ENCODE peak calls at places on chromosomes 6 and 20, in nine cellular contexts. W, K, L, X, Q, A, F, G and R are unnamed samples.

GRCh38 chr6:142694054-142694453 is 250.9 kb downstream of the HIVEP2 start:
- DNase-seq in F (no peak), W (no peak), Q (peak; percentile 26), A (no peak), L (no peak), G (peak; percentile 5), X (no peak), K (no peak), R (no peak)

GRCh38 chr6:42410861-42411260 is 40.9 kb downstream of the TRERF1 start:
- DNase-seq in L (no peak), G (no peak), F (no peak), Q (no peak), X (no peak), A (no peak), W (no peak), K (no peak), R (peak; percentile 20)

GRCh38 chr6:25227854-25228253 is 51.3 kb upstream of the CARMIL1 start:
- DNase-seq in G (no peak), X (no peak), F (no peak), W (no peak), Q (no peak), A (no peak), L (no peak), K (no peak), R (no peak)

GRCh38 chr6:117924708-117925107 is 17.6 kb downstream of the SLC35F1 start:
- DNase-seq in X (no peak), K (no peak), G (no peak), L (no peak), A (no peak), Q (no peak), W (no peak), F (no peak), R (no peak)

GRCh38 chr20:22977047-22977785 is 57.9 kb upstream of the SSTR4 start:
- DNase-seq in K (no peak), X (peak; percentile 46), W (no peak), L (no peak), Q (no peak), A (no peak), F (no peak), G (no peak), R (no peak)

GRCh38 chr6:51468704-51469103 is 618.7 kb downstream of the PKHD1 start:
- DNase-seq in K (no peak), G (no peak), A (no peak), W (no peak), F (no peak), L (no peak), X (no peak), Q (no peak), R (no peak)

GRCh38 chr6:34115396-34116314 is 30.2 kb downstream of the GRM4 start:
- DNase-seq in K (peak; percentile 43), X (no peak), G (peak; percentile 10), F (peak; percentile 30), L (no peak), A (peak; percentile 69), Q (peak; percentile 27), W (no peak), R (peak; percentile 79)

GRCh38 chr6:148885154-148885870 is 138.5 kb downstream of the UST start:
- DNase-seq in G (peak; percentile 91), F (no peak), Q (peak; percentile 28), W (no peak), K (no peak), L (peak; percentile 9), X (no peak), A (no peak), R (no peak)

GRCh38 chr6:53235508-53235907 is 86.9 kb upstream of the GCM1 start:
- DNase-seq in Q (no peak), W (no peak), A (no peak), F (no peak), G (no peak), K (no peak), X (no peak), L (no peak), R (no peak)

GRCh38 chr20:8933391-8933807 is 135.5 kb upstream of the PLCB4 start:
- DNase-seq in L (no peak), K (no peak), X (no peak), W (peak; percentile 95), A (no peak), F (peak; percentile 35), Q (no peak), G (no peak), R (no peak)

GRCh38 chr6:170445984-170446383 is 107.1 kb downstream of the PSMB1 start:
- DNase-seq in W (no peak), X (no peak), L (no peak), K (no peak), G (no peak), F (no peak), A (no peak), Q (no peak), R (peak; percentile 50)

GRCh38 chr6:167825759-167826229 is 917 bp upstream of the AFDN start:
- DNase-seq in F (no peak), A (peak; percentile 75), G (no peak), K (no peak), Q (peak; percentile 49), W (peak; percentile 43), X (peak; percentile 67), L (peak; percentile 18), R (peak; percentile 93)

GRCh38 chr6:158040051-158040803 is 58.6 kb downstream of the SYNJ2 start:
- DNase-seq in Q (peak; percentile 98), F (peak; percentile 80), W (no peak), L (peak; percentile 93), K (no peak), A (peak; percentile 51), G (peak; percentile 100), X (peak; percentile 10), R (peak; percentile 94)

GRCh38 chr6:108621117-108621516 is 60.4 kb downstream of the FOXO3 start:
- DNase-seq in W (no peak), G (peak; percentile 90), L (no peak), Q (peak; percentile 49), F (peak; percentile 36), X (peak; percentile 46), K (no peak), A (no peak), R (peak; percentile 89)

GRCh38 chr20:2397595-2398145 is 17.0 kb downstream of the TGM6 start:
- DNase-seq in Q (no peak), F (no peak), L (no peak), A (no peak), W (no peak), K (no peak), G (no peak), X (no peak), R (no peak)

GRCh38 chr20:8200220-8200619 is 68.2 kb downstream of the PLCB1 start:
- DNase-seq in Q (no peak), L (no peak), K (no peak), A (no peak), G (no peak), W (no peak), X (no peak), F (no peak), R (no peak)

GRCh38 chr6:162108041-162108440 is 619.5 kb downstream of the PRKN start:
- DNase-seq in G (no peak), F (no peak), X (no peak), Q (no peak), A (no peak), W (no peak), L (no peak), K (no peak), R (no peak)

GRCh38 chr6:139108378-139108777 is 26.5 kb upstream of the HECA start:
- DNase-seq in F (no peak), L (no peak), K (no peak), W (no peak), Q (no peak), X (no peak), G (no peak), A (no peak), R (no peak)

GRCh38 chr20:1108437-1108920 is 9.9 kb upstream of the PSMF1 start:
- DNase-seq in K (peak; percentile 56), L (no peak), A (peak; percentile 73), G (peak; percentile 23), W (peak; percentile 73), F (peak; percentile 58), Q (peak; percentile 45), X (peak; percentile 68), R (peak; percentile 72)

GRCh38 chr6:89375902-89376301 is 23.4 kb upstream of the UBE2J1 start:
- DNase-seq in K (no peak), G (no peak), L (no peak), W (peak; percentile 99), X (no peak), Q (no peak), A (no peak), F (no peak), R (no peak)

GRCh38 chr6:56671651-56672461 is 29.2 kb upstream of the DST start:
- DNase-seq in G (no peak), F (peak; percentile 52), A (no peak), X (no peak), Q (no peak), L (no peak), W (peak; percentile 45), K (no peak), R (no peak)